ENCODE peak calls at places on chromosomes 5 and 9, in six cellular contexts. One of them, this sample, is unnamed.

GRCh38 chr9:19470567-19470966 is 61.8 kb downstream of the ACER2 start:
- DNase-seq in mesenchymal stem cell: no peak
- DNase-seq in IMR-90: no peak
- DNase-seq in H1: no peak
- DNase-seq in neuronal stem cell: no peak
- DNase-seq in trophoblast cell: no peak
- DNase-seq in this sample: no peak

GRCh38 chr5:98771389-98772109 is 1.9 kb upstream of the RGMB start:
- DNase-seq in trophoblast cell: peak
- DNase-seq in mesenchymal stem cell: peak
- DNase-seq in IMR-90: peak
- DNase-seq in H1: no peak
- DNase-seq in neuronal stem cell: peak
- DNase-seq in this sample: peak

GRCh38 chr9:6186691-6187090 is 28.9 kb upstream of the IL33 start:
- DNase-seq in neuronal stem cell: no peak
- DNase-seq in mesenchymal stem cell: no peak
- DNase-seq in H1: no peak
- DNase-seq in IMR-90: no peak
- DNase-seq in trophoblast cell: no peak
- DNase-seq in this sample: no peak

GRCh38 chr5:146772881-146773440 is 105.6 kb downstream of the PPP2R2B start:
- DNase-seq in IMR-90: no peak
- DNase-seq in neuronal stem cell: no peak
- DNase-seq in trophoblast cell: no peak
- DNase-seq in mesenchymal stem cell: no peak
- DNase-seq in H1: no peak
- DNase-seq in this sample: no peak

GRCh38 chr9:134621558-134622110 is 20.0 kb upstream of the COL5A1 start:
- DNase-seq in neuronal stem cell: no peak
- DNase-seq in H1: no peak
- DNase-seq in IMR-90: no peak
- DNase-seq in trophoblast cell: no peak
- DNase-seq in mesenchymal stem cell: no peak
- DNase-seq in this sample: peak

GRCh38 chr9:130694205-130694604 is 625 bp downstream of the EXOSC2 start:
- DNase-seq in H1: no peak
- DNase-seq in trophoblast cell: no peak
- DNase-seq in mesenchymal stem cell: no peak
- DNase-seq in neuronal stem cell: no peak
- DNase-seq in IMR-90: no peak
- DNase-seq in this sample: no peak

GRCh38 chr5:51376504-51376903 is 6.7 kb upstream of the ISL1 start:
- DNase-seq in neuronal stem cell: peak
- DNase-seq in IMR-90: no peak
- DNase-seq in trophoblast cell: no peak
- DNase-seq in H1: no peak
- DNase-seq in mesenchymal stem cell: no peak
- DNase-seq in this sample: no peak

GRCh38 chr9:34988218-34989055 is 1.1 kb upstream of the DNAJB5 start:
- DNase-seq in mesenchymal stem cell: no peak
- DNase-seq in H1: no peak
- DNase-seq in IMR-90: no peak
- DNase-seq in neuronal stem cell: no peak
- DNase-seq in trophoblast cell: no peak
- DNase-seq in this sample: peak

GRCh38 chr9:130254753-130255637 is 10.6 kb upstream of the HMCN2 start:
- DNase-seq in IMR-90: no peak
- DNase-seq in trophoblast cell: no peak
- DNase-seq in mesenchymal stem cell: peak
- DNase-seq in H1: no peak
- DNase-seq in neuronal stem cell: no peak
- DNase-seq in this sample: no peak

GRCh38 chr9:124802426-124802825 is 25.5 kb downstream of the OLFML2A start:
- DNase-seq in H1: no peak
- DNase-seq in neuronal stem cell: no peak
- DNase-seq in trophoblast cell: no peak
- DNase-seq in IMR-90: no peak
- DNase-seq in mesenchymal stem cell: no peak
- DNase-seq in this sample: no peak

GRCh38 chr5:1930880-1931589 is 48.3 kb upstream of the IRX4 start:
- DNase-seq in trophoblast cell: no peak
- DNase-seq in mesenchymal stem cell: no peak
- DNase-seq in neuronal stem cell: peak
- DNase-seq in H1: peak
- DNase-seq in IMR-90: no peak
- DNase-seq in this sample: peak

GRCh38 chr5:16987776-16988175 is 51.7 kb upstream of the MYO10 start:
- DNase-seq in neuronal stem cell: no peak
- DNase-seq in IMR-90: no peak
- DNase-seq in trophoblast cell: no peak
- DNase-seq in mesenchymal stem cell: no peak
- DNase-seq in H1: no peak
- DNase-seq in this sample: no peak

GRCh38 chr5:124631874-124632550 is 114.4 kb downstream of the ZNF608 start:
- DNase-seq in trophoblast cell: no peak
- DNase-seq in neuronal stem cell: peak
- DNase-seq in H1: no peak
- DNase-seq in IMR-90: no peak
- DNase-seq in mesenchymal stem cell: peak
- DNase-seq in this sample: no peak

GRCh38 chr9:126915846-126916543 is 1.4 kb downstream of the RALGPS1 start:
- DNase-seq in H1: no peak
- DNase-seq in trophoblast cell: no peak
- DNase-seq in mesenchymal stem cell: no peak
- DNase-seq in IMR-90: no peak
- DNase-seq in neuronal stem cell: no peak
- DNase-seq in this sample: no peak

GRCh38 chr5:108650997-108651396 is 96.7 kb upstream of the FER start:
- DNase-seq in neuronal stem cell: no peak
- DNase-seq in IMR-90: peak
- DNase-seq in H1: no peak
- DNase-seq in trophoblast cell: no peak
- DNase-seq in mesenchymal stem cell: no peak
- DNase-seq in this sample: no peak

GRCh38 chr5:91690921-91691320 is 307.8 kb upstream of the ARRDC3 start:
- DNase-seq in mesenchymal stem cell: peak
- DNase-seq in neuronal stem cell: no peak
- DNase-seq in IMR-90: no peak
- DNase-seq in H1: no peak
- DNase-seq in trophoblast cell: no peak
- DNase-seq in this sample: no peak

GRCh38 chr5:133337795-133338445 is 274.4 kb downstream of the FSTL4 start:
- DNase-seq in trophoblast cell: no peak
- DNase-seq in IMR-90: no peak
- DNase-seq in neuronal stem cell: no peak
- DNase-seq in H1: no peak
- DNase-seq in mesenchymal stem cell: no peak
- DNase-seq in this sample: no peak

GRCh38 chr9:32698706-32699277 is 63.3 kb upstream of the TAF1L start:
- DNase-seq in IMR-90: no peak
- DNase-seq in trophoblast cell: no peak
- DNase-seq in neuronal stem cell: no peak
- DNase-seq in mesenchymal stem cell: no peak
- DNase-seq in H1: no peak
- DNase-seq in this sample: no peak

GRCh38 chr5:99019812-99020697 is 91.2 kb upstream of the CHD1 start:
- DNase-seq in mesenchymal stem cell: peak
- DNase-seq in IMR-90: peak
- DNase-seq in trophoblast cell: no peak
- DNase-seq in H1: no peak
- DNase-seq in neuronal stem cell: no peak
- DNase-seq in this sample: no peak

GRCh38 chr5:8993031-8993430 is 552.8 kb downstream of the SEMA5A start:
- DNase-seq in trophoblast cell: no peak
- DNase-seq in IMR-90: no peak
- DNase-seq in H1: no peak
- DNase-seq in mesenchymal stem cell: peak
- DNase-seq in neuronal stem cell: no peak
- DNase-seq in this sample: no peak

GRCh38 chr5:1006656-1007071 is 1.9 kb upstream of the NKD2 start:
- DNase-seq in trophoblast cell: no peak
- DNase-seq in mesenchymal stem cell: no peak
- DNase-seq in neuronal stem cell: no peak
- DNase-seq in IMR-90: no peak
- DNase-seq in H1: no peak
- DNase-seq in this sample: no peak

GRCh38 chr5:92402045-92402444 is 1018.9 kb upstream of the ARRDC3 start:
- DNase-seq in H1: no peak
- DNase-seq in neuronal stem cell: no peak
- DNase-seq in mesenchymal stem cell: no peak
- DNase-seq in trophoblast cell: no peak
- DNase-seq in IMR-90: peak
- DNase-seq in this sample: no peak

GRCh38 chr9:137031904-137032639 is at the start of gene FUT7:
- DNase-seq in H1: no peak
- DNase-seq in IMR-90: no peak
- DNase-seq in trophoblast cell: no peak
- DNase-seq in mesenchymal stem cell: no peak
- DNase-seq in neuronal stem cell: no peak
- DNase-seq in this sample: no peak

GRCh38 chr9:137295313-137296213 is 6.5 kb downstream of the NRARP start:
- DNase-seq in IMR-90: no peak
- DNase-seq in mesenchymal stem cell: no peak
- DNase-seq in H1: peak
- DNase-seq in trophoblast cell: no peak
- DNase-seq in neuronal stem cell: peak
- DNase-seq in this sample: peak

GRCh38 chr5:15914603-15915002 is 265.0 kb downstream of the MARCHF11 start:
- DNase-seq in H1: no peak
- DNase-seq in IMR-90: peak
- DNase-seq in trophoblast cell: no peak
- DNase-seq in neuronal stem cell: no peak
- DNase-seq in mesenchymal stem cell: no peak
- DNase-seq in this sample: no peak

GRCh38 chr5:78162253-78162862 is 132.1 kb downstream of the AP3B1 start:
- DNase-seq in mesenchymal stem cell: peak
- DNase-seq in IMR-90: peak
- DNase-seq in neuronal stem cell: peak
- DNase-seq in trophoblast cell: peak
- DNase-seq in H1: no peak
- DNase-seq in this sample: no peak

GRCh38 chr9:78668148-78668825 is 371.4 kb downstream of the PSAT1 start:
- DNase-seq in neuronal stem cell: no peak
- DNase-seq in mesenchymal stem cell: no peak
- DNase-seq in IMR-90: no peak
- DNase-seq in H1: no peak
- DNase-seq in trophoblast cell: no peak
- DNase-seq in this sample: no peak

GRCh38 chr5:143245929-143246561 is 157.4 kb downstream of the NR3C1 start:
- DNase-seq in H1: no peak
- DNase-seq in mesenchymal stem cell: peak
- DNase-seq in IMR-90: peak
- DNase-seq in trophoblast cell: peak
- DNase-seq in neuronal stem cell: no peak
- DNase-seq in this sample: no peak

GRCh38 chr9:136303066-136303824 is 649 bp downstream of the CCDC187 start:
- DNase-seq in mesenchymal stem cell: no peak
- DNase-seq in neuronal stem cell: no peak
- DNase-seq in trophoblast cell: peak
- DNase-seq in IMR-90: no peak
- DNase-seq in H1: no peak
- DNase-seq in this sample: no peak

GRCh38 chr5:138967806-138968448 is 92.8 kb upstream of the LRRTM2 start:
- DNase-seq in mesenchymal stem cell: peak
- DNase-seq in neuronal stem cell: no peak
- DNase-seq in trophoblast cell: no peak
- DNase-seq in IMR-90: peak
- DNase-seq in H1: no peak
- DNase-seq in this sample: no peak

GRCh38 chr5:149442563-149443182 is 63.6 kb upstream of the IL17B start:
- DNase-seq in IMR-90: peak
- DNase-seq in neuronal stem cell: peak
- DNase-seq in H1: peak
- DNase-seq in mesenchymal stem cell: peak
- DNase-seq in trophoblast cell: peak
- DNase-seq in this sample: peak

GRCh38 chr5:40406426-40407211 is 273.1 kb upstream of the PTGER4 start:
- DNase-seq in H1: no peak
- DNase-seq in IMR-90: no peak
- DNase-seq in trophoblast cell: no peak
- DNase-seq in neuronal stem cell: no peak
- DNase-seq in mesenchymal stem cell: peak
- DNase-seq in this sample: no peak

GRCh38 chr9:90505695-90506094 is 136.9 kb downstream of the DIRAS2 start:
- DNase-seq in H1: no peak
- DNase-seq in IMR-90: no peak
- DNase-seq in neuronal stem cell: no peak
- DNase-seq in mesenchymal stem cell: no peak
- DNase-seq in trophoblast cell: no peak
- DNase-seq in this sample: no peak
- H2BK120ac ChIP-seq in H1: no peak
- H2BK120ac ChIP-seq in IMR-90: no peak
- H2BK120ac ChIP-seq in neuronal stem cell: no peak
- H2BK120ac ChIP-seq in mesenchymal stem cell: no peak
- H2BK120ac ChIP-seq in trophoblast cell: no peak
- H2BK120ac ChIP-seq in this sample: no peak

GRCh38 chr5:167128581-167128980 is 1162.9 kb upstream of the WWC1 start:
- DNase-seq in neuronal stem cell: peak
- DNase-seq in H1: no peak
- DNase-seq in IMR-90: no peak
- DNase-seq in mesenchymal stem cell: no peak
- DNase-seq in trophoblast cell: no peak
- DNase-seq in this sample: no peak

GRCh38 chr5:167123126-167123525 is 1168.3 kb upstream of the WWC1 start:
- DNase-seq in mesenchymal stem cell: no peak
- DNase-seq in neuronal stem cell: no peak
- DNase-seq in H1: no peak
- DNase-seq in IMR-90: no peak
- DNase-seq in trophoblast cell: no peak
- DNase-seq in this sample: no peak
- H3K14ac ChIP-seq in mesenchymal stem cell: no peak
- H3K14ac ChIP-seq in neuronal stem cell: no peak
- H3K14ac ChIP-seq in H1: no peak
- H3K14ac ChIP-seq in IMR-90: no peak
- H3K14ac ChIP-seq in trophoblast cell: no peak
- H3K14ac ChIP-seq in this sample: no peak

GRCh38 chr5:151406322-151406947 is 41.0 kb upstream of the SLC36A1 start:
- DNase-seq in H1: no peak
- DNase-seq in neuronal stem cell: no peak
- DNase-seq in mesenchymal stem cell: no peak
- DNase-seq in IMR-90: peak
- DNase-seq in trophoblast cell: no peak
- DNase-seq in this sample: peak
- H2BK120ac ChIP-seq in H1: no peak
- H2BK120ac ChIP-seq in neuronal stem cell: no peak
- H2BK120ac ChIP-seq in mesenchymal stem cell: no peak
- H2BK120ac ChIP-seq in IMR-90: no peak
- H2BK120ac ChIP-seq in trophoblast cell: no peak
- H2BK120ac ChIP-seq in this sample: no peak

DNA sequence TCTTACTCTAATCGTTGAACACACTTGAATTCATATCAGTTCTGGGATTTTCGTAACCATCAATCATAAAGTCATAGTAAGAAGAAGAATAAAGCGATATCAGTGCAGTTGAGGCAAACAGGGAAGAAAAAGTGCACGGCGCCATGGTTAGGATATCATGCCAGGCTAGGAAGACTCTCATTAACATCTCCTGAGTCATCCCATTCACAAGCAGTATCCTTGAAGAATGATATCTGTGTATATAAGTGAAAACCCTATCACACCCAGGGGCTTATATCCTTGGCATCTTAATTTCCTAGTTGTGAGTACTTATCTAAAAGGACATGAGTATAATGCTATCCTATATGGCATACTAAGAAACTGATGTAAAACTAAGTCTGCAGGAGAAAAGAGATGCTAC is 38.6 kb downstream of the NFIB start:
- DNase-seq in neuronal stem cell: no peak
- DNase-seq in trophoblast cell: no peak
- DNase-seq in H1: no peak
- DNase-seq in mesenchymal stem cell: peak
- DNase-seq in IMR-90: no peak
- DNase-seq in this sample: no peak
- H3K14ac ChIP-seq in neuronal stem cell: no peak
- H3K14ac ChIP-seq in trophoblast cell: no peak
- H3K14ac ChIP-seq in H1: no peak
- H3K14ac ChIP-seq in mesenchymal stem cell: no peak
- H3K14ac ChIP-seq in IMR-90: no peak
- H3K14ac ChIP-seq in this sample: no peak

This sample was measured in H9.